ENCODE peak calls at places on chromosomes 6 and 20, in ten cellular contexts. H, N, B, S, L, Y, Z, E, I and R are unnamed samples.

GRCh38 chr6:90429713-90430112 is 133.1 kb upstream of the BACH2 start:
- DNase-seq in L (no peak), I (no peak), E (peak; percentile 55), B (no peak), S (no peak), Z (no peak), N (peak; percentile 46), H (no peak), Y (peak; percentile 28), R (no peak)

GRCh38 chr6:56244089-56244488 is 3.3 kb downstream of the COL21A1 start:
- DNase-seq in E (no peak), N (no peak), B (no peak), Y (no peak), L (no peak), S (no peak), I (no peak), H (no peak), Z (no peak), R (no peak)

GRCh38 chr6:10555625-10556309 is 34.6 kb downstream of the GCNT2 start:
- DNase-seq in B (no peak), Y (peak; percentile 84), N (no peak), E (peak; percentile 91), S (no peak), H (peak; percentile 36), I (no peak), Z (peak; percentile 52), L (no peak), R (peak; percentile 55)

GRCh38 chr6:107957165-107957908 is 671 bp downstream of the SEC63 start:
- DNase-seq in N (peak; percentile 84), Y (peak; percentile 80), S (peak; percentile 54), B (peak; percentile 90), H (peak; percentile 58), E (peak; percentile 61), L (peak; percentile 22), Z (peak; percentile 85), I (no peak), R (peak; percentile 66)

GRCh38 chr20:8664778-8665177 is 404.1 kb upstream of the PLCB4 start:
- DNase-seq in B (no peak), Y (peak; percentile 32), N (peak; percentile 6), I (no peak), S (no peak), E (peak; percentile 63), L (no peak), H (no peak), Z (no peak), R (no peak)

GRCh38 chr20:24894488-24894887 is 54.6 kb upstream of the CST7 start:
- DNase-seq in Z (no peak), S (no peak), E (no peak), N (no peak), H (no peak), B (no peak), I (no peak), Y (no peak), L (no peak), R (no peak)

GRCh38 chr20:2485662-2486061 is 15.1 kb upstream of the SNRPB start:
- DNase-seq in I (no peak), Z (no peak), E (no peak), L (no peak), N (no peak), Y (no peak), S (no peak), B (no peak), H (no peak), R (no peak)

GRCh38 chr6:39303425-39304153 is 10.6 kb downstream of the KCNK17 start:
- DNase-seq in B (no peak), Y (no peak), L (no peak), N (no peak), Z (no peak), E (no peak), S (no peak), I (no peak), H (no peak), R (no peak)

GRCh38 chr20:4006640-4007039 is 8.7 kb downstream of the RNF24 start:
- DNase-seq in H (no peak), E (peak; percentile 40), S (no peak), L (no peak), B (no peak), Z (no peak), I (no peak), N (no peak), Y (peak; percentile 18), R (no peak)

GRCh38 chr6:125022391-125022989 is 60.3 kb downstream of the RNF217 start:
- DNase-seq in B (no peak), H (no peak), N (no peak), Z (no peak), L (no peak), Y (peak; percentile 13), I (no peak), S (peak; percentile 49), E (no peak), R (no peak)

GRCh38 chr6:157759028-157759427 is 64.0 kb upstream of the SNX9 start:
- DNase-seq in I (no peak), Y (no peak), H (no peak), N (no peak), L (no peak), Z (no peak), S (no peak), E (no peak), B (no peak), R (no peak)

GRCh38 chr20:37534401-37535157 is 6.9 kb upstream of the BLCAP start:
- DNase-seq in H (peak; percentile 65), Y (peak; percentile 86), N (peak; percentile 80), E (peak; percentile 88), I (peak; percentile 67), S (peak; percentile 95), Z (peak; percentile 85), L (no peak), B (no peak), R (peak; percentile 78)

GRCh38 chr20:8424010-8424409 is 291.9 kb downstream of the PLCB1 start:
- DNase-seq in I (no peak), B (no peak), S (no peak), Y (no peak), E (no peak), H (no peak), N (no peak), L (no peak), Z (no peak), R (no peak)

GRCh38 chr6:15378272-15378671 is 132.4 kb downstream of the JARID2 start:
- DNase-seq in Y (no peak), B (no peak), L (no peak), S (no peak), H (no peak), Z (no peak), N (no peak), E (no peak), I (no peak), R (no peak)
- H3K4me1 ChIP-seq in Y (peaks cover 8% of the 10 kb centered on the region), B (no peaks in the 10 kb centered on the region), L (peaks cover 4% of the 10 kb centered on the region), S (no peaks in the 10 kb centered on the region), H (peaks cover 28% of the 10 kb centered on the region), Z (peaks cover 7% of the 10 kb centered on the region), N (no peaks in the 10 kb centered on the region), E (peaks cover 97% of the 10 kb centered on the region), I (peaks cover 4% of the 10 kb centered on the region), R (no peaks in the 10 kb centered on the region)

DNA sequence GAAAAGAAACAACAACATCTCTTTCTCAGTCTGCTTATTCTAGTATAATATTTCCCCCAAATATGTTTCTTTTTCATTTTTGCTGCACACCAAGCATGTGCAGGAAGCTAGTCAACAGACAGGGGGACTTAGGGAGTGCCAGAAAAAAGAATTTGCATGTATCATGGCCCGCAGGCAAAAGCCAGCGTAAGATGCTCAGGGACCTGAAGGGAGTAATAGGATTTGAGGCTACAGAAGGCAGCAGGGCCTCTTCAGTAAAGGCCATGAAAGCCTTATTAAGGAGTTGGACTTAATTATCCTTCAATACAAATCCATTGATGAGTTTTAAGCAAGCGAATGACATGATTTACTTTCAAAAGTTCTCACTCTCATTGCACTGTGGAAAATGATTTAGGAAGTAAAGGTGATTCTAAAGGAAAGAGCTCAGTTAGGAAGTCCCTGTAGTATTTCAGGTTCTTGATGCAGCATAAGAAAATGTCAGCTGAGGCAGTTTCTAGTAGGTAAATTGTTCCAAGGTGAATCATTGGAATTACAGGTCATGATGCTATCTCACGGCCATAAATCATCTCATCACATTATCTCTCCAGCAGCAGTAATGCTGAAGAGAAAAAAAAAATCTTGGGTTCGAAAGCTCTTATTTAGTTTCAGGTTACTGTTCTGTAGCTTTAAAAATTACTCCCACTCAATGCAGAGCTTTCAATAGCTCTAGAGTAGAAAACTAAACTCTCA is 94.8 kb downstream of the PTCHD4 start:
- DNase-seq in I (no peak), N (no peak), S (no peak), Y (peak; percentile 58), E (no peak), Z (no peak), L (no peak), B (no peak), H (no peak), R (no peak)
- H3K4me1 ChIP-seq in I (no peaks in the 10 kb centered on the region), N (no peaks in the 10 kb centered on the region), S (no peaks in the 10 kb centered on the region), Y (peaks cover 5% of the 10 kb centered on the region), E (no peaks in the 10 kb centered on the region), Z (no peaks in the 10 kb centered on the region), L (no peaks in the 10 kb centered on the region), B (no peaks in the 10 kb centered on the region), H (no peaks in the 10 kb centered on the region), R (no peaks in the 10 kb centered on the region)

DNA sequence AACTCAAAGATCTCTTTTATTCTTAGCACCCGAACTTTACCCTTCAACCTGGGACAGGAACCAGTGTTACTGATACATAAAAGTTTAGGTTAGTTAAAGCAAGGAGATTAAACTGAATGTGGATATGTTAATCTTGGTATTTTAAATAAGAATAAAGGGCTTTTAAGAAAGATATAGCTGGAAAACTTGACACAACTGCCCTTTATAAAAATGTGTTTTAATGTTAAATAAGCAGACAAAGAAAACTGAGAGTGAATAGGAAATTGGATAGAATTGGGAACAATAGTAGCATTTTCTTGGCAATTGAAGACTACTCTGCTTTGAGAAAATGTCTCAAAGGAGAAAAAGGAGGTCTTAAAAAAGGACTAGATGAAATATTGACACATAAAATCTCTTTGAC is 45.9 kb upstream of the CRISP1 start:
- DNase-seq in S (no peak), I (no peak), H (no peak), Y (no peak), L (no peak), B (no peak), Z (no peak), N (no peak), E (no peak), R (no peak)
- H3K4me1 ChIP-seq in S (no peaks in the 10 kb centered on the region), I (peaks cover 2% of the 10 kb centered on the region), H (no peaks in the 10 kb centered on the region), Y (peaks cover 34% of the 10 kb centered on the region), L (no peaks in the 10 kb centered on the region), B (no peaks in the 10 kb centered on the region), Z (no peaks in the 10 kb centered on the region), N (no peaks in the 10 kb centered on the region), E (peaks cover 93% of the 10 kb centered on the region), R (no peaks in the 10 kb centered on the region)

GRCh38 chr6:35719830-35720733 is 16.8 kb upstream of the ARMC12 start:
- DNase-seq in E (peak; percentile 58), N (peak; percentile 83), L (no peak), Y (peak; percentile 45), B (peak; percentile 82), S (no peak), I (no peak), Z (peak; percentile 32), H (no peak), R (peak; percentile 32)

GRCh38 chr6:35718911-35719381 is 17.9 kb upstream of the ARMC12 start:
- DNase-seq in B (no peak), E (no peak), Y (no peak), Z (no peak), S (no peak), I (no peak), N (peak; percentile 55), L (no peak), H (no peak), R (no peak)

GRCh38 chr6:35718354-35718695 is 18.5 kb upstream of the ARMC12 start:
- DNase-seq in B (no peak), N (no peak), Y (no peak), Z (no peak), S (no peak), I (no peak), H (no peak), L (no peak), E (peak; percentile 63), R (no peak)

GRCh38 chr6:35717449-35718353 is 19.1 kb upstream of the ARMC12 start:
- DNase-seq in B (no peak), Z (no peak), H (no peak), N (peak; percentile 36), I (no peak), L (no peak), E (peak; percentile 35), S (no peak), Y (no peak), R (no peak)

GRCh38 chr6:35719407-35719829 is 17.4 kb upstream of the ARMC12 start:
- DNase-seq in B (no peak), I (no peak), S (no peak), E (no peak), Y (no peak), H (no peak), L (no peak), Z (no peak), N (no peak), R (no peak)
- H3K4me1 ChIP-seq in B (peaks cover 69% of the 10 kb centered on the region), I (peaks cover 14% of the 10 kb centered on the region), S (peaks cover 8% of the 10 kb centered on the region), E (peaks cover 40% of the 10 kb centered on the region), Y (peaks cover 38% of the 10 kb centered on the region), H (peaks cover 3% of the 10 kb centered on the region), L (peaks cover 50% of the 10 kb centered on the region), Z (peaks cover 21% of the 10 kb centered on the region), N (peaks cover 73% of the 10 kb centered on the region), R (peaks cover 21% of the 10 kb centered on the region)